ENCODE peak calls at places on chromosomes 3 and 15, in ten cellular contexts. One of them, this sample, is unnamed.

GRCh38 chr15:42359990-42360389 is 689 bp downstream of the CAPN3 start:
- DNase-seq in ovary: no peak
- DNase-seq in ascending aorta: no peak
- DNase-seq in AG04450: no peak
- DNase-seq in body of pancreas: no peak
- DNase-seq in fibroblast of mammary gland: no peak
- DNase-seq in mammary epithelial cell: no peak
- DNase-seq in astrocyte of the spinal cord: no peak
- DNase-seq in K562: no peak
- DNase-seq in neural progenitor cell: no peak
- DNase-seq in this sample: no peak

GRCh38 chr3:160134964-160135363 is 90.3 kb upstream of the C3orf80 start:
- DNase-seq in ovary: no peak
- DNase-seq in ascending aorta: no peak
- DNase-seq in AG04450: no peak
- DNase-seq in body of pancreas: peak
- DNase-seq in fibroblast of mammary gland: peak
- DNase-seq in mammary epithelial cell: peak
- DNase-seq in astrocyte of the spinal cord: no peak
- DNase-seq in K562: no peak
- DNase-seq in neural progenitor cell: no peak
- DNase-seq in this sample: peak

GRCh38 chr15:90035835-90036220 is 34.7 kb downstream of the ZNF710 start:
- DNase-seq in ovary: no peak
- DNase-seq in ascending aorta: peak
- DNase-seq in AG04450: no peak
- DNase-seq in body of pancreas: peak
- DNase-seq in fibroblast of mammary gland: no peak
- DNase-seq in mammary epithelial cell: no peak
- DNase-seq in astrocyte of the spinal cord: no peak
- DNase-seq in K562: no peak
- DNase-seq in neural progenitor cell: no peak
- DNase-seq in this sample: no peak

GRCh38 chr15:53274630-53275029 is 484.5 kb upstream of the ONECUT1 start:
- DNase-seq in ovary: no peak
- DNase-seq in ascending aorta: no peak
- DNase-seq in AG04450: no peak
- DNase-seq in body of pancreas: no peak
- DNase-seq in fibroblast of mammary gland: no peak
- DNase-seq in mammary epithelial cell: no peak
- DNase-seq in astrocyte of the spinal cord: no peak
- DNase-seq in K562: no peak
- DNase-seq in neural progenitor cell: no peak
- DNase-seq in this sample: no peak

GRCh38 chr3:4426782-4427344 is 40.2 kb downstream of the SUMF1 start:
- DNase-seq in ovary: no peak
- DNase-seq in ascending aorta: no peak
- DNase-seq in AG04450: peak
- DNase-seq in body of pancreas: peak
- DNase-seq in fibroblast of mammary gland: peak
- DNase-seq in mammary epithelial cell: peak
- DNase-seq in astrocyte of the spinal cord: peak
- DNase-seq in K562: peak
- DNase-seq in neural progenitor cell: no peak
- DNase-seq in this sample: peak

GRCh38 chr3:60323180-60323579 is 928.1 kb downstream of the FHIT start:
- DNase-seq in ovary: no peak
- DNase-seq in ascending aorta: no peak
- DNase-seq in AG04450: no peak
- DNase-seq in body of pancreas: no peak
- DNase-seq in fibroblast of mammary gland: no peak
- DNase-seq in mammary epithelial cell: no peak
- DNase-seq in astrocyte of the spinal cord: no peak
- DNase-seq in K562: no peak
- DNase-seq in neural progenitor cell: no peak
- DNase-seq in this sample: no peak

GRCh38 chr15:101269479-101270223 is 7.6 kb downstream of the SELENOS start:
- DNase-seq in ovary: no peak
- DNase-seq in ascending aorta: no peak
- DNase-seq in AG04450: no peak
- DNase-seq in body of pancreas: peak
- DNase-seq in fibroblast of mammary gland: no peak
- DNase-seq in mammary epithelial cell: no peak
- DNase-seq in astrocyte of the spinal cord: no peak
- DNase-seq in K562: peak
- DNase-seq in neural progenitor cell: peak
- DNase-seq in this sample: no peak

GRCh38 chr15:78162038-78162437 is 12.9 kb downstream of the IDH3A start:
- DNase-seq in ovary: no peak
- DNase-seq in ascending aorta: no peak
- DNase-seq in AG04450: no peak
- DNase-seq in body of pancreas: no peak
- DNase-seq in fibroblast of mammary gland: no peak
- DNase-seq in mammary epithelial cell: no peak
- DNase-seq in astrocyte of the spinal cord: no peak
- DNase-seq in K562: no peak
- DNase-seq in neural progenitor cell: no peak
- DNase-seq in this sample: no peak

GRCh38 chr3:194950906-194951628 is 265.4 kb downstream of the FAM43A start:
- DNase-seq in ovary: no peak
- DNase-seq in ascending aorta: no peak
- DNase-seq in AG04450: no peak
- DNase-seq in body of pancreas: no peak
- DNase-seq in fibroblast of mammary gland: no peak
- DNase-seq in mammary epithelial cell: no peak
- DNase-seq in astrocyte of the spinal cord: no peak
- DNase-seq in K562: no peak
- DNase-seq in neural progenitor cell: no peak
- DNase-seq in this sample: no peak

GRCh38 chr3:29354894-29355293 is 74.0 kb downstream of the RBMS3 start:
- DNase-seq in ovary: no peak
- DNase-seq in ascending aorta: no peak
- DNase-seq in AG04450: no peak
- DNase-seq in body of pancreas: no peak
- DNase-seq in fibroblast of mammary gland: no peak
- DNase-seq in mammary epithelial cell: no peak
- DNase-seq in astrocyte of the spinal cord: no peak
- DNase-seq in K562: no peak
- DNase-seq in neural progenitor cell: no peak
- DNase-seq in this sample: no peak

GRCh38 chr15:40327338-40327917 is 3.9 kb downstream of the INAFM2 start:
- DNase-seq in ovary: no peak
- DNase-seq in ascending aorta: no peak
- DNase-seq in AG04450: no peak
- DNase-seq in body of pancreas: no peak
- DNase-seq in fibroblast of mammary gland: no peak
- DNase-seq in mammary epithelial cell: no peak
- DNase-seq in astrocyte of the spinal cord: no peak
- DNase-seq in K562: no peak
- DNase-seq in neural progenitor cell: peak
- DNase-seq in this sample: no peak

DNA sequence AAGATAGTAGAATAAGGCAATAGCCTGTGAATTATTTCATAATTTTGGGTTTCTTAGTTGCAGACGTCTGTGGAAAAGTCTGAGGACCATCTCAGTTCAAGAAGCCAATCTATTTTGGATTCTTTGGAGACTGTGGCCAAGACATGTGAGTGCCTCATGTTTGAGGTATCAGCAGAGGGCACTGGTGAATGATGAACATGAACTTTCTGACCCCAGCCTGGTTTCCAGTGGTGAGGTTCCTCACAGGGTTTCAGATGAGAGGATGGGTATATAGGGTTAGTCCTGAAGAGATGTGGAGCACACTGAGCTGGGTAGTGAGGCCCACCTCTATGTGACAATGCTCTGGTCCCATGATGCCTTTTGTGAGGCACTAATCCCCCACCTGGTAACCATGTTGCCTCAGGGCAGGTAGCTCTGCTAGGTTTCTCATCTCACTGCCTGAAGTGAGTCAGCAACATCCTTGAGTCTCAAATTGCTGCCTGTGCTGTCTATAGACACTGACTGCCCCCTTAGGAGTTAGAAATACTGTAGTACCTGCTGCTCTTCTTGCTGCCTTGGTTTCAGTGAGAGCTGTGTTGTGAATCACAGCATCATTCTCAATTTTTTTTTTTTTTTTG is 32.3 kb downstream of the C3orf62 start:
- DNase-seq in ovary: no peak
- DNase-seq in ascending aorta: no peak
- DNase-seq in AG04450: no peak
- DNase-seq in body of pancreas: peak
- DNase-seq in fibroblast of mammary gland: no peak
- DNase-seq in mammary epithelial cell: peak
- DNase-seq in astrocyte of the spinal cord: no peak
- DNase-seq in K562: peak
- DNase-seq in neural progenitor cell: no peak
- DNase-seq in this sample: no peak
- TF ChIP-seq CTCF in ovary: no peak
- TF ChIP-seq CTCF in ascending aorta: no peak
- TF ChIP-seq CTCF in AG04450: no peak
- TF ChIP-seq CTCF in body of pancreas: no peak
- TF ChIP-seq CTCF in fibroblast of mammary gland: no peak
- TF ChIP-seq CTCF in mammary epithelial cell: peak
- TF ChIP-seq CTCF in astrocyte of the spinal cord: no peak
- TF ChIP-seq CTCF in K562: no peak
- TF ChIP-seq CTCF in neural progenitor cell: no peak
- TF ChIP-seq CTCF in this sample: no peak

DNA sequence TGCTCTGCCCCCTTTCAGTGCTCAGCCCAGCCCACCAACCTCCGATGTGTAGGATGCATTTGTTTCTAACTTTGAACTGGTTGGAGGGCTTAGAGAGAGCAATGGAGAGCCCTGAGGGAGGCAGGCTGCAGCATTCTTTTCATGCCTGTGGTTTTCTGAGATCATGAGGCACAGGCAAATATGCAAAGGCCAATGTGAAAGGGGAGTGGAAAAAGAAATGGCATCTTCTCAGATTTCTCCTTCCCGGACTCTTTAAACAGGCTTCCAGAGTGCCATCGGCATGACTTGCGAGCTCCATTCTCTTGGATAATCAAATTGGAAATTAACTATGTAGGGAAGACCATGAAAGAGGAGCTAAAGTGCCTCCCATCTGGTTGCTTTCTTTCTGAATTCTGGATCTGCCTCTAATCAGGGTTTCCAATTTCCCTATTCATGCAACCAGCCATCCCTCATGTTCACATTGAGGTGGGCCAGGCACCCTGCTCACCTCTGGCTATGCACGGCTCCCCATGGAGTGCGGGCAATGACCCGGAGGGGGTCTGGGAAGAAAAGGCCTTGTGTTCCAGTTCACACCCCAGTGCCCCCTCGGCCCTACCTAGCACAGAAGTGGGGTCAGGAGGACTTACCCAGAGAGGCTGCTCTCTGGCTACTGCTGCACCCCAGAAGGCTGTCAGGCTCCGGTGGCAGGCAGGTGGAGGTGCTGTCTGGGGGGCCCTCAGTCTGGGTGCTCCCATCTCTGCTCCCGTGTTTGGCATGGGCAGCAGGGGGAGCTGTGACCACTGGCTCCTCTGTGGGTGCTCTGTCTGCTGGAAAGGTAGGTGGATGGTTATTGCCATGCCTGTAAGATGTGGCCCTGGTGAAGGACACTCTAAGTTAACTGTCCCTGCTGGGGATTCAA is 16.1 kb downstream of the AMOTL2 start:
- DNase-seq in ovary: peak
- DNase-seq in ascending aorta: no peak
- DNase-seq in AG04450: peak
- DNase-seq in body of pancreas: peak
- DNase-seq in fibroblast of mammary gland: peak
- DNase-seq in mammary epithelial cell: peak
- DNase-seq in astrocyte of the spinal cord: peak
- DNase-seq in K562: no peak
- DNase-seq in neural progenitor cell: no peak
- DNase-seq in this sample: peak
- H3K4me3 ChIP-seq in ovary: no peak
- H3K4me3 ChIP-seq in ascending aorta: no peak
- H3K4me3 ChIP-seq in AG04450: peak
- H3K4me3 ChIP-seq in body of pancreas: no peak
- H3K4me3 ChIP-seq in fibroblast of mammary gland: no peak
- H3K4me3 ChIP-seq in mammary epithelial cell: no peak
- H3K4me3 ChIP-seq in astrocyte of the spinal cord: no peak
- H3K4me3 ChIP-seq in K562: no peak
- H3K4me3 ChIP-seq in neural progenitor cell: no peak
- H3K4me3 ChIP-seq in this sample: no peak

GRCh38 chr3:30502051-30502741 is 104.2 kb upstream of the TGFBR2 start:
- DNase-seq in ovary: no peak
- DNase-seq in ascending aorta: no peak
- DNase-seq in AG04450: no peak
- DNase-seq in body of pancreas: no peak
- DNase-seq in fibroblast of mammary gland: peak
- DNase-seq in mammary epithelial cell: peak
- DNase-seq in astrocyte of the spinal cord: no peak
- DNase-seq in K562: no peak
- DNase-seq in neural progenitor cell: no peak
- DNase-seq in this sample: no peak
- TF ChIP-seq CTCF in ovary: no peak
- TF ChIP-seq CTCF in ascending aorta: no peak
- TF ChIP-seq CTCF in AG04450: no peak
- TF ChIP-seq CTCF in body of pancreas: no peak
- TF ChIP-seq CTCF in fibroblast of mammary gland: no peak
- TF ChIP-seq CTCF in mammary epithelial cell: no peak
- TF ChIP-seq CTCF in astrocyte of the spinal cord: no peak
- TF ChIP-seq CTCF in K562: no peak
- TF ChIP-seq CTCF in neural progenitor cell: no peak
- TF ChIP-seq CTCF in this sample: no peak

GRCh38 chr15:51759557-51760070 is 8.2 kb downstream of the TMOD2 start:
- DNase-seq in ovary: peak
- DNase-seq in ascending aorta: no peak
- DNase-seq in AG04450: peak
- DNase-seq in body of pancreas: peak
- DNase-seq in fibroblast of mammary gland: peak
- DNase-seq in mammary epithelial cell: peak
- DNase-seq in astrocyte of the spinal cord: peak
- DNase-seq in K562: peak
- DNase-seq in neural progenitor cell: peak
- DNase-seq in this sample: peak

GRCh38 chr15:51757463-51757862 is 6.1 kb downstream of the TMOD2 start:
- DNase-seq in ovary: no peak
- DNase-seq in ascending aorta: no peak
- DNase-seq in AG04450: no peak
- DNase-seq in body of pancreas: no peak
- DNase-seq in fibroblast of mammary gland: no peak
- DNase-seq in mammary epithelial cell: no peak
- DNase-seq in astrocyte of the spinal cord: no peak
- DNase-seq in K562: no peak
- DNase-seq in neural progenitor cell: no peak
- DNase-seq in this sample: no peak

GRCh38 chr15:51760805-51761204 is 9.4 kb downstream of the TMOD2 start:
- DNase-seq in ovary: no peak
- DNase-seq in ascending aorta: no peak
- DNase-seq in AG04450: no peak
- DNase-seq in body of pancreas: no peak
- DNase-seq in fibroblast of mammary gland: no peak
- DNase-seq in mammary epithelial cell: no peak
- DNase-seq in astrocyte of the spinal cord: no peak
- DNase-seq in K562: no peak
- DNase-seq in neural progenitor cell: no peak
- DNase-seq in this sample: no peak

GRCh38 chr15:51756482-51756881 is 5.1 kb downstream of the TMOD2 start:
- DNase-seq in ovary: no peak
- DNase-seq in ascending aorta: no peak
- DNase-seq in AG04450: no peak
- DNase-seq in body of pancreas: no peak
- DNase-seq in fibroblast of mammary gland: no peak
- DNase-seq in mammary epithelial cell: no peak
- DNase-seq in astrocyte of the spinal cord: no peak
- DNase-seq in K562: peak
- DNase-seq in neural progenitor cell: no peak
- DNase-seq in this sample: no peak

GRCh38 chr15:51758645-51759044 is 7.2 kb downstream of the TMOD2 start:
- DNase-seq in ovary: peak
- DNase-seq in ascending aorta: no peak
- DNase-seq in AG04450: no peak
- DNase-seq in body of pancreas: peak
- DNase-seq in fibroblast of mammary gland: peak
- DNase-seq in mammary epithelial cell: peak
- DNase-seq in astrocyte of the spinal cord: peak
- DNase-seq in K562: peak
- DNase-seq in neural progenitor cell: no peak
- DNase-seq in this sample: no peak
- H3K4me3 ChIP-seq in ovary: no peak
- H3K4me3 ChIP-seq in ascending aorta: no peak
- H3K4me3 ChIP-seq in AG04450: no peak
- H3K4me3 ChIP-seq in body of pancreas: no peak
- H3K4me3 ChIP-seq in fibroblast of mammary gland: no peak
- H3K4me3 ChIP-seq in mammary epithelial cell: no peak
- H3K4me3 ChIP-seq in astrocyte of the spinal cord: no peak
- H3K4me3 ChIP-seq in K562: no peak
- H3K4me3 ChIP-seq in neural progenitor cell: no peak
- H3K4me3 ChIP-seq in this sample: no peak

This sample was measured in astrocyte of the cerebellum.